ENCODE peak calls at places on chromosomes 16 and 17, in six cellular contexts. G, L, M, O, A and I are unnamed samples.

GRCh38 chr16:30185141-30185682 is 1.8 kb downstream of the CORO1A start:
- DNase-seq in G (peak; percentile 66), L (no peak), M (no peak), O (peak; percentile 67), A (no peak), I (no peak)

GRCh38 chr17:21674242-21674731 is 18.0 kb upstream of the KCNJ18 start:
- DNase-seq in G (peak; percentile 64), L (no peak), M (peak; percentile 68), O (no peak), A (no peak), I (no peak)

GRCh38 chr16:55189975-55190636 is 133.9 kb upstream of the IRX6 start:
- DNase-seq in G (no peak), L (no peak), M (no peak), O (no peak), A (no peak), I (no peak)

GRCh38 chr16:10607157-10607556 is 26.8 kb upstream of the EMP2 start:
- DNase-seq in G (no peak), L (no peak), M (no peak), O (no peak), A (no peak), I (no peak)

GRCh38 chr16:87380875-87381274 is 2.7 kb downstream of the FBXO31 start:
- DNase-seq in G (peak; percentile 12), L (no peak), M (no peak), O (no peak), A (no peak), I (no peak)

GRCh38 chr16:3173892-3174617 is 13.9 kb upstream of the OR1F1 start:
- DNase-seq in G (peak; percentile 48), L (no peak), M (no peak), O (no peak), A (no peak), I (peak; percentile 47)

GRCh38 chr17:70636517-70637133 is 467.3 kb downstream of the KCNJ2 start:
- DNase-seq in G (no peak), L (no peak), M (peak; percentile 24), O (no peak), A (no peak), I (no peak)

GRCh38 chr17:48843172-48843900 is 12.5 kb downstream of the CALCOCO2 start:
- DNase-seq in G (no peak), L (no peak), M (no peak), O (no peak), A (no peak), I (no peak)

GRCh38 chr16:84266451-84266850 is 26.6 kb upstream of the KCNG4 start:
- DNase-seq in G (no peak), L (peak; percentile 18), M (peak; percentile 75), O (no peak), A (no peak), I (no peak)

GRCh38 chr17:70622382-70623260 is 453.3 kb downstream of the KCNJ2 start:
- DNase-seq in G (peak; percentile 58), L (no peak), M (peak; percentile 31), O (peak; percentile 62), A (no peak), I (no peak)

GRCh38 chr16:63596716-63597115 is 1525.1 kb downstream of the CDH11 start:
- DNase-seq in G (no peak), L (no peak), M (no peak), O (no peak), A (no peak), I (no peak)

GRCh38 chr16:490768-491167 is 36.7 kb upstream of the CAPN15 start:
- DNase-seq in G (no peak), L (no peak), M (no peak), O (no peak), A (no peak), I (no peak)

GRCh38 chr17:28493467-28493866 is 12.7 kb upstream of the FOXN1 start:
- DNase-seq in G (no peak), L (no peak), M (no peak), O (no peak), A (no peak), I (no peak)

GRCh38 chr16:657487-657886 is 8.3 kb downstream of the WDR90 start:
- DNase-seq in G (no peak), L (no peak), M (no peak), O (no peak), A (no peak), I (no peak)

GRCh38 chr16:79013004-79013403 is 587.5 kb downstream of the MAF start:
- DNase-seq in G (no peak), L (no peak), M (no peak), O (no peak), A (no peak), I (no peak)

GRCh38 chr16:80569440-80570105 is 28.8 kb downstream of the DYNLRB2 start:
- DNase-seq in G (no peak), L (no peak), M (no peak), O (no peak), A (no peak), I (no peak)

GRCh38 chr16:66947302-66948033 is 12.2 kb downstream of the CES2 start:
- DNase-seq in G (peak; percentile 87), L (peak; percentile 84), M (peak; percentile 93), O (no peak), A (no peak), I (no peak)

GRCh38 chr16:66946541-66946940 is 11.2 kb downstream of the CES2 start:
- DNase-seq in G (no peak), L (no peak), M (no peak), O (no peak), A (no peak), I (no peak)

GRCh38 chr16:66949472-66949871 is 11.6 kb upstream of the CES3 start:
- DNase-seq in G (no peak), L (no peak), M (no peak), O (no peak), A (no peak), I (no peak)

GRCh38 chr16:66946974-66947301 is 11.6 kb downstream of the CES2 start:
- DNase-seq in G (no peak), L (no peak), M (no peak), O (no peak), A (no peak), I (no peak)

GRCh38 chr16:66948034-66948821 is 12.8 kb upstream of the CES3 start:
- DNase-seq in G (no peak), L (no peak), M (peak; percentile 20), O (no peak), A (no peak), I (peak; percentile 78)
- H3K4me3 ChIP-seq in G (peak overlapping the region; percentile 58), L (peak overlapping the region; percentile 46), M (peak overlapping the region; percentile 31), O (peak overlapping the region; percentile 58), A (peak overlapping the region; percentile 56), I (peak overlapping the region; percentile 25)

GRCh38 chr17:66337866-66338472 is 35.6 kb downstream of the PRKCA start:
- DNase-seq in G (no peak), L (no peak), M (no peak), O (no peak), A (no peak), I (no peak)

GRCh38 chr17:66341462-66341861 is 39.0 kb downstream of the PRKCA start:
- DNase-seq in G (no peak), L (no peak), M (no peak), O (no peak), A (no peak), I (no peak)

GRCh38 chr17:66339563-66339962 is 37.1 kb downstream of the PRKCA start:
- DNase-seq in G (no peak), L (no peak), M (no peak), O (no peak), A (no peak), I (no peak)

GRCh38 chr17:66338937-66339336 is 36.5 kb downstream of the PRKCA start:
- DNase-seq in G (no peak), L (no peak), M (peak; percentile 47), O (no peak), A (no peak), I (no peak)

GRCh38 chr17:66340720-66341119 is 38.3 kb downstream of the PRKCA start:
- DNase-seq in G (no peak), L (no peak), M (no peak), O (no peak), A (no peak), I (no peak)
- TF ChIP-seq CTCF in G (no peak), L (no peak), M (no peak), O (no peak), A (no peak), I (no peak)

GRCh38 chr16:20879175-20880053 is 20.7 kb downstream of the DCUN1D3 start:
- DNase-seq in G (no peak), L (no peak), M (no peak), O (no peak), A (no peak), I (no peak)

GRCh38 chr16:20878682-20879147 is 21.4 kb downstream of the DCUN1D3 start:
- DNase-seq in G (no peak), L (no peak), M (no peak), O (no peak), A (no peak), I (no peak)

GRCh38 chr16:20883554-20884239 is 16.5 kb downstream of the DCUN1D3 start:
- DNase-seq in G (no peak), L (no peak), M (no peak), O (no peak), A (no peak), I (no peak)

GRCh38 chr16:20884240-20884556 is 16.0 kb downstream of the DCUN1D3 start:
- DNase-seq in G (no peak), L (peak; percentile 63), M (no peak), O (no peak), A (no peak), I (no peak)

DNA sequence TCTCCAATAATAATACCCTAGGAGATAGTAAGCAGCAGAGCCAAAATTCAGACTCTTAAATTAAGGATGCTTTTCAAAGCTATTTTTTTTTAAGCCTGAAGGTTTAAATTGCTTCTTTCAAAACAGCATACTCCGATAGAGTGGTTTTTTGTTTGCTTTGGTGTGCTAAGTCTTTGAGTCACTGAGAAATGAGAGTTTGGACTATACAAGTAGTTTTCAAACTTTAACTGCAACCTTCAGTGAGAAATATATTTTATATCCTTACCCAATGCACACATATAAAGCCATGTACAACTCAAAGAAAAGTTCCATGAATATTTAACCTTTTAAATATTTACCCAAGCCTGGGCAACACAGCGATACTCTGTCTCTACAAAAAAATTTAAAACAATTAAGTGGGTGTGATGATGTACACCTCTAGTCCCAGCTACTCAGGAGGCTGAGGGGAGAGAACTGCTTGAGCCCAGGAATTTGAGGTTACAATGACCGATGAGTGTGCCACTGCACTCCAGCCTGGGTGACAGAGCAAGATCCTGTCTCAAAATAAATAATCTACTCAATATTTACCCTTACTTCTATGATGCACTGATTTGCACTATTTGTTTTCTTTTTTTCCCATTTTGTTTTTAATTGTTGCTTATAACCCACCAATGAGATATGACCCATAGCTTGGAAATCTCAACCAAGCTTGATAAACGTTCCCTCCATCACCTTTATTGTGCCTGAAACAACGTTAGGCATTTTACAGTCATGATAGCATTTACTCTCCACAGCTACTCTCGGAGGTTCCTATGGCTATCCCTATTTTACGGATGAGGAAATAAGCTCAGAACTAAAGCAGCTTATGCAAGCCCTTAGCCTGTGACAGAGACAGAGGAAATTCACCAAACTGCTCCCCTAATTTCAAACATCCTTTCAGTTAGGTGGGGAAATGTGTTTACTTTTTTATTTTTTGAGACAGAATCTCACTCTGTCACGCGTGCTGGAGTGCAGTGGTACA is 19.0 kb downstream of the DCUN1D3 start:
- DNase-seq in G (no peak), L (no peak), M (no peak), O (no peak), A (no peak), I (no peak)
- H3K4me1 ChIP-seq in G (peaks cover 66% of the 10 kb centered on the region), L (peaks cover 16% of the 10 kb centered on the region), M (no peaks in the 10 kb centered on the region), O (peaks cover 58% of the 10 kb centered on the region), A (peaks cover 47% of the 10 kb centered on the region), I (peaks cover 21% of the 10 kb centered on the region)

DNA sequence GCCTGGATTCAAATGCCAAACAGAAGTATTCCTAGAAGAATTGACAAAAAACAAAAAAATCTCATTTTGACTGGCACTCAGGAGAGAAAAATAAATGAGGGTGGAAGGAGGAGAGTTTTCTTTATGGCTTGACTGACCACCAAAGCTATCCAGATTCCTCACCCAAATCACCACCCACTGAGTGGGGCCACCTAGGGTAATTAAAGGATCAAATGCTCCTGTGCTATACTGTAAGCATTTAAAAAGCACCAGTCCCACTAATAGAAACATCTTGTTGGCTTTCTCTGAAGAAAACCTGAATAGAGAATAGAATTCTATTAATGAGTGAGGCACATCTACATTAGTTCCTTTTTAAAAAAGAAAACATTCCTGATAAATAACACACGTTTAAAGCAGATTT is 163.3 kb downstream of the ANKFN1 start:
- DNase-seq in G (no peak), L (no peak), M (no peak), O (no peak), A (no peak), I (no peak)
- H3K4me3 ChIP-seq in G (no peak overlapping the region), L (no peak overlapping the region), M (no peak overlapping the region), O (no peak overlapping the region), A (no peak overlapping the region), I (no peak overlapping the region)